ENCODE peak calls at places on chromosome 14, in seven cellular contexts. O is mammary epithelial cell, K is HCT116, I is PC-3, A is fibroblast of lung, V is neural progenitor cell, T is astrocyte. W is an unnamed sample. For H4K20me1 and H3K27me3, the result is how much of the 10 kb centered on the place peaks cover.

GRCh38 chr14:77302926-77303325 is 17.8 kb downstream of the POMT2 start:
- DNase-seq in O (peak), K (peak), I (peak), A (peak), V (no peak), T (peak), W (peak)

GRCh38 chr14:61438860-61439765 is 117.7 kb downstream of the PRKCH start:
- DNase-seq in O (peak), K (no peak), I (peak), A (peak), V (peak), T (peak), W (no peak)

GRCh38 chr14:53957739-53958138 is 1.1 kb upstream of the BMP4 start:
- DNase-seq in O (no peak), K (no peak), I (no peak), A (no peak), V (peak), T (no peak), W (no peak)

GRCh38 chr14:31122098-31122611 is 85.4 kb downstream of the HECTD1 start:
- DNase-seq in O (peak), K (no peak), I (no peak), A (peak), V (no peak), T (peak), W (no peak)

GRCh38 chr14:61101803-61102548 is 120.9 kb downstream of the SLC38A6 start:
- DNase-seq in O (peak), K (no peak), I (peak), A (peak), V (no peak), T (peak), W (no peak)

GRCh38 chr14:28661171-28661772 is 105.3 kb upstream of the FOXG1 start:
- DNase-seq in O (peak), K (no peak), I (peak), A (peak), V (peak), T (peak), W (peak)

GRCh38 chr14:42293180-42293579 is 686.5 kb downstream of the LRFN5 start:
- DNase-seq in O (no peak), K (no peak), I (no peak), A (no peak), V (no peak), T (no peak), W (no peak)

GRCh38 chr14:92404938-92405337 is 82.0 kb downstream of the SLC24A4 start:
- DNase-seq in O (no peak), K (no peak), I (no peak), A (no peak), V (no peak), T (no peak), W (no peak)

GRCh38 chr14:87656315-87656714 is 336.7 kb downstream of the GALC start:
- DNase-seq in O (no peak), K (no peak), I (no peak), A (no peak), V (no peak), T (no peak), W (no peak)

GRCh38 chr14:67358914-67359313 is 690 bp downstream of the ATP6V1D start:
- DNase-seq in O (peak), K (no peak), I (peak), A (no peak), V (peak), T (no peak), W (no peak)

GRCh38 chr14:77092676-77093075 is 5.4 kb upstream of the CIPC start:
- DNase-seq in O (no peak), K (no peak), I (no peak), A (no peak), V (no peak), T (no peak), W (no peak)

GRCh38 chr14:103404920-103405319 is 19.7 kb downstream of the MARK3 start:
- DNase-seq in O (no peak), K (no peak), I (no peak), A (no peak), V (no peak), T (no peak), W (no peak)

GRCh38 chr14:85530626-85531025 is 682 bp downstream of the FLRT2 start:
- DNase-seq in O (no peak), K (no peak), I (no peak), A (no peak), V (no peak), T (no peak), W (no peak)

GRCh38 chr14:45201908-45202307 is 51.1 kb downstream of the MIS18BP1 start:
- DNase-seq in O (no peak), K (no peak), I (peak), A (peak), V (peak), T (peak), W (no peak)

GRCh38 chr14:31167032-31167431 is 40.6 kb downstream of the HECTD1 start:
- DNase-seq in O (no peak), K (no peak), I (no peak), A (no peak), V (no peak), T (no peak), W (no peak)

GRCh38 chr14:71187633-71188356 is 280.5 kb downstream of the PCNX1 start:
- DNase-seq in O (no peak), K (no peak), I (peak), A (peak), V (peak), T (no peak), W (no peak)

GRCh38 chr14:86787782-86788181 is 1205.2 kb downstream of the GALC start:
- DNase-seq in O (no peak), K (no peak), I (peak), A (peak), V (no peak), T (no peak), W (no peak)

GRCh38 chr14:47674148-47674545 is 1.3 kb downstream of the MDGA2 start:
- DNase-seq in O (no peak), K (no peak), I (no peak), A (peak), V (peak), T (no peak), W (no peak)

GRCh38 chr14:47676301-47676617 is 854 bp upstream of the MDGA2 start:
- DNase-seq in O (no peak), K (no peak), I (no peak), A (no peak), V (no peak), T (no peak), W (no peak)

GRCh38 chr14:47675489-47676300 is at the start of gene MDGA2:
- DNase-seq in O (peak), K (no peak), I (no peak), A (peak), V (peak), T (peak), W (no peak)

GRCh38 chr14:47674546-47675238 is 713 bp downstream of the MDGA2 start:
- DNase-seq in O (no peak), K (no peak), I (no peak), A (peak), V (peak), T (no peak), W (no peak)

DNA sequence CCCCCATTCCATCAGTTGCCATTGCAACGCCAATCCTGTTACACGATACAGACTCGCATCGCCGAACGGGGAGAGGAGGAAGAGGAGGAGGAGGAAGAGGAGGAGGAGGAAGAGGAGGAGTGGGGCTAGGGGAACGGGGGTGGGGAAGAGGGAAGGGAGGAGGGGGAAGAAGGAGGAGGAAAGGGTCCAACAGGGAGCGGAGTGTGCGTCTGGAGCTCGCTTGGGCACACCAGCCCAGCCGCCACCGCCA is 241 bp downstream of the MDGA2 start:
- DNase-seq in O (peak), K (no peak), I (no peak), A (no peak), V (peak), T (no peak), W (no peak)
- H2AFZ ChIP-seq in O (no peak), K (no peak), I (no peak), A (no peak), V (peak), T (peak), W (no peak)

DNA sequence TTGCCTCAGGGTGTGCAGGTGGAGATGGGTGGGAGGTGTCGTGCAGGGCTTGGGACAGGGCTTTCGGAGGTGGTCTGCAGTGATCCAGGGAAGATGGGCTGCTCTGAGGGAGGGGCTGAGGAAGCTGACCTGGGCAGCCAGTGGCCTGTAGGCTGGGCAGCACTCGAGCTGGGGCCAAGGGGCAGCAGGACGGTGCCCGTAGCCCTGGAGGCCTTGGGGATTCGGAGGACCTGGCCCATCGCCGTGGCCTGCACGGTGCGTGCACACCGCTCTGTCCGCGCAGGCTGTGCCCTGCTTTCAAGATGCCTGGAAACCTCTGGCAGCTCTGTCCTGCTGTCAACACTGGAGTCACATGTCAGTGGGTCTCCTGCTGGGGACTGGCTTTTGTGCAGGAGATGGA is 9.1 kb downstream of the PACS2 start:
- DNase-seq in O (no peak), K (no peak), I (no peak), A (no peak), V (no peak), T (no peak), W (no peak)
- H4K20me1 ChIP-seq in O (under half), K (under half), I (under half), A (under half), V (half or more), T (half or more), W (under half)

DNA sequence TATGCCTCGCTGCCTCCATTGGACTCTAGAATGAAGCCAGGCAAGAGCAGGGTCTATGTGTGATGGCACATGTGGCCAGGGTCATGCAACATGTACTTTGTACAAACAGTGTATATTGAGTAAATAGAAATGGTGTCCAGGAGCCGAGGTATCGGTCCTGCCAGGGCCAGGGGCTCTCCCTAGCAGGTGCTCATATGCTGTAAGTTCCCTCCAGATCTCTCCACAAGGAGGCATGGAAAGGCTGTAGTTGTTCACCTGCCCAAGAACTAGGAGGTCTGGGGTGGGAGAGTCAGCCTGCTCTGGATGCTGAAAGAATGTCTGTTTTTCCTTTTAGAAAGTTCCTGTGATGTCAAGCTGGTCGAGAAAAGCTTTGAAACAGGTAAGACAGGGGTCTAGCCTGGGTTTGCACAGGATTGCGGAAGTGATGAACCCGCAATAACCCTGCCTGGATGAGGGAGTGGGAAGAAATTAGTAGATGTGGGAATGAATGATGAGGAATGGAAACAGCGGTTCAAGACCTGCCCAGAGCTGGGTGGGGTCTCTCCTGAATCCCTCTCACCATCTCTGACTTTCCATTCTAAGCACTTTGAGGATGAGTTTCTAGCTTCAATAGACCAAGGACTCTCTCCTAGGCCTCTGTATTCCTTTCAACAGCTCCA is 39.6 kb downstream of the DAD1 start:
- DNase-seq in O (no peak), K (no peak), I (no peak), A (no peak), V (no peak), T (no peak), W (no peak)
- H3K27me3 ChIP-seq in O (under half), K (under half), I (under half), A (under half), V (under half), T (under half), W (under half)

GRCh38 chr14:57729208-57730187 is 136.4 kb downstream of the SLC35F4 start:
- DNase-seq in O (no peak), K (no peak), I (no peak), A (no peak), V (no peak), T (no peak), W (no peak)

GRCh38 chr14:57737598-57737997 is 128.3 kb downstream of the SLC35F4 start:
- DNase-seq in O (no peak), K (no peak), I (no peak), A (no peak), V (no peak), T (no peak), W (no peak)

GRCh38 chr14:57736391-57736790 is 129.5 kb downstream of the SLC35F4 start:
- DNase-seq in O (peak), K (no peak), I (no peak), A (no peak), V (no peak), T (no peak), W (no peak)

DNA sequence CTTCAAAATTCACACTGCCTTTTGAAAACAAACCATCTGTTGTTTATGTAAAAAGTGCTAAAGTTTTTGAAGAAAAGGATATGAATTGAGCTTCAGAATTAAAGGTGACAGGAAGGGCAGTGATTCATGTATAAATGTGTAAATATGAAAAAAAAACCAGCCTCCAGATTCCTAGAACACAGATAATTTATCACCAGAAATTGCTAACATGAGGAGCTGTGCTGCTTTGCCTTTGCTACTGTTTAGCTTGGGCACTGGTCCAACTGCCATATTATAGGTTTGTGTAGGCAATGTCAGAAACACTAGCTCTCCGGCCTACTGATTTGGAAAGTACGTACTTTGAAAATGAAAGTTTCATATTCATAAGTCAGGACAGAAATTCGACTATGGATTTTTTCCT is 133.0 kb downstream of the SLC35F4 start:
- DNase-seq in O (no peak), K (no peak), I (peak), A (peak), V (no peak), T (peak), W (no peak)
- H2AFZ ChIP-seq in O (peak), K (no peak), I (no peak), A (no peak), V (no peak), T (no peak), W (no peak)

GRCh38 chr14:55297611-55298323 is 26.5 kb downstream of the FBXO34 start:
- DNase-seq in O (peak), K (no peak), I (peak), A (no peak), V (no peak), T (no peak), W (peak)
- H4K20me1 ChIP-seq in O (under half), K (under half), I (under half), A (under half), V (under half), T (half or more), W (under half)

GRCh38 chr14:38207830-38208815 is at the start of gene SSTR1:
- DNase-seq in O (no peak), K (no peak), I (no peak), A (peak), V (peak), T (no peak), W (no peak)
- H3K27me3 ChIP-seq in O (under half), K (under half), I (half or more), A (under half), V (half or more), T (under half), W (under half)

DNA sequence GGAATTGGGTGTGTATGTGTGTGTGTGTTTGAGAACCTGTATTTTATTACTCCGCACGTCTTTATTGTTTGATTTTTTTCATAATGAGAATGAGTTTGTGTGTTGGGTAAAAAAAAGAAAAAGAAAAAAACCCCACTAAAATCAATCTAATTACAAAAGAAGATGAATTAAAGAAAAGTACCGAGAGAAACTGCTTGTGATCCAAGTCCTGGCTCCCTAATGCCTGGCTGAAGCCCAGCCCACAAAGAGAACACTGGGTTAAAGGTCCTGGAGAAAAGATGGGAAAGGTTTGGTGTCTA is 571 bp upstream of the BCL2L2 start:
- DNase-seq in O (no peak), K (no peak), I (peak), A (no peak), V (no peak), T (no peak), W (no peak)
- H2AFZ ChIP-seq in O (peak), K (no peak), I (peak), A (peak), V (peak), T (peak), W (peak)

GRCh38 chr14:99576761-99577705 is 27.0 kb downstream of the CCDC85C start:
- DNase-seq in O (no peak), K (no peak), I (no peak), A (peak), V (no peak), T (peak), W (no peak)

GRCh38 chr14:99576304-99576703 is 27.7 kb downstream of the CCDC85C start:
- DNase-seq in O (no peak), K (no peak), I (peak), A (no peak), V (no peak), T (no peak), W (peak)

GRCh38 chr14:99579903-99580570 is 24.0 kb downstream of the CCDC85C start:
- DNase-seq in O (peak), K (peak), I (peak), A (peak), V (peak), T (peak), W (peak)

GRCh38 chr14:99579077-99579836 is 24.8 kb downstream of the CCDC85C start:
- DNase-seq in O (peak), K (no peak), I (peak), A (no peak), V (no peak), T (no peak), W (peak)

DNA sequence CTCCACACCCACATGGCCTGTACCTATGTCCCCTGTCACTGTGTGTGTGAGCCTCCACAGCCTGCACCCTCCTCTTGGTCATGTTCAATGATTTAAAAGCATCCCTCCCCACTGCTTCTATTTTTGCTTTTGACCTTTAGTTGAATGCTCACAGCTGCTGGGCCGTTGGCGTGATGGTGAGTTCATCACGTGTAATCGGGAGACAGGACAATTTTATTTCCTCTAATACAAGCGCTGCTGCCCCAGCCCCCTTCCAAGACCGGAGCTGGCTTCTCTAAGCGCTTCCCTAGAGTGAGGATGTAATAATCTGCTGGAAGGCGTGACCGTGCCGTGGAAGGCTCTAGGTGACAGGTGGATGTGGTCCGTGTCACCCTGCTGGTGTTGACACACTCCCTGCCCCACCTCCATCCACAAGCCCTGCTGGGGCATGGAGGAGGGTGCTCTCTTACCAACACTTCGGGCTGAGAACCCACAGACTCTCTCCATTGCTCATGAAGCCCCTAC is 25.4 kb downstream of the CCDC85C start:
- DNase-seq in O (no peak), K (no peak), I (peak), A (no peak), V (no peak), T (no peak), W (no peak)
- H4K20me1 ChIP-seq in O (under half), K (under half), I (under half), A (under half), V (half or more), T (under half), W (under half)

GRCh38 chr14:104938436-104938835 is 13.8 kb downstream of the PLD4 start:
- DNase-seq in O (no peak), K (no peak), I (no peak), A (no peak), V (no peak), T (no peak), W (no peak)
- H3K27me3 ChIP-seq in O (under half), K (under half), I (under half), A (under half), V (half or more), T (under half), W (under half)

GRCh38 chr14:55271572-55272414 is 572 bp downstream of the FBXO34 start:
- DNase-seq in O (peak), K (peak), I (peak), A (peak), V (peak), T (peak), W (peak)
- H2AFZ ChIP-seq in O (peak), K (no peak), I (peak), A (peak), V (peak), T (peak), W (peak)